ENCODE peak calls at places on chromosome 19, in seven cellular contexts. H, M, Z, R, U, S and P are unnamed samples.
A peak's percentile ranks its signal among the peaks of the same experiment; 100 is the strongest.

GRCh38 chr19:17963936-17964691 is 2.8 kb upstream of the KCNN1 start:
- DNase-seq in Z (no peak), M (no peak), H (no peak), R (no peak), S (no peak), U (no peak), P (no peak)

GRCh38 chr19:50921391-50922315 is 10.5 kb upstream of the KLK4 start:
- DNase-seq in S (no peak), M (no peak), R (no peak), U (no peak), H (no peak), Z (no peak), P (no peak)

GRCh38 chr19:28296506-28296905 is 916.4 kb downstream of the UQCRFS1 start:
- DNase-seq in Z (no peak), R (no peak), U (no peak), M (peak; percentile 72), H (no peak), S (no peak), P (no peak)

GRCh38 chr19:2372076-2372612 is 12.1 kb downstream of the TMPRSS9 start:
- DNase-seq in S (no peak), M (no peak), H (no peak), R (no peak), U (no peak), Z (no peak), P (no peak)

GRCh38 chr19:54481326-54481930 is 8.3 kb upstream of the CDC42EP5 start:
- DNase-seq in U (no peak), H (peak; percentile 42), R (peak; percentile 24), M (no peak), Z (no peak), S (peak; percentile 32), P (no peak)

GRCh38 chr19:1863638-1864479 is 480 bp upstream of the KLF16 start:
- DNase-seq in S (peak; percentile 89), Z (peak; percentile 91), U (peak; percentile 82), M (peak; percentile 61), R (peak; percentile 93), H (peak; percentile 90), P (peak; percentile 87)

GRCh38 chr19:11251217-11251616 is 11.1 kb downstream of the DOCK6 start:
- DNase-seq in Z (no peak), H (no peak), R (no peak), U (no peak), S (no peak), M (no peak), P (no peak)

GRCh38 chr19:6233051-6233826 is 46.5 kb downstream of the MLLT1 start:
- DNase-seq in M (no peak), Z (no peak), H (no peak), R (no peak), U (no peak), S (no peak), P (no peak)

GRCh38 chr19:35034005-35034502 is 3.8 kb downstream of the SCN1B start:
- DNase-seq in M (no peak), H (no peak), R (no peak), Z (no peak), U (no peak), S (no peak), P (no peak)

GRCh38 chr19:772043-772442 is 21.1 kb downstream of the MISP start:
- DNase-seq in Z (no peak), R (no peak), S (no peak), U (no peak), H (no peak), M (no peak), P (no peak)

GRCh38 chr19:33814181-33815165 is 17.8 kb downstream of the KCTD15 start:
- DNase-seq in Z (no peak), U (no peak), R (no peak), S (no peak), M (no peak), H (no peak), P (no peak)

GRCh38 chr19:42153606-42154405 is 21.6 kb upstream of the POU2F2 start:
- DNase-seq in S (no peak), R (no peak), H (no peak), M (no peak), Z (no peak), U (no peak), P (no peak)

GRCh38 chr19:14113762-14114414 is 3.7 kb downstream of the PRKACA start:
- DNase-seq in M (no peak), U (no peak), Z (peak; percentile 14), R (peak; percentile 21), H (no peak), S (peak; percentile 55), P (peak; percentile 25)

GRCh38 chr19:49019242-49019932 is 2.5 kb upstream of the LHB start:
- DNase-seq in S (peak; percentile 52), U (no peak), R (peak; percentile 52), M (no peak), Z (peak; percentile 50), H (no peak), P (peak; percentile 57)

GRCh38 chr19:1231729-1232128 is 6.1 kb downstream of the CBARP start:
- DNase-seq in H (no peak), R (no peak), Z (no peak), M (no peak), S (no peak), U (no peak), P (no peak)

GRCh38 chr19:35117791-35118190 is 2.2 kb downstream of the FXYD3 start:
- DNase-seq in S (no peak), U (no peak), M (no peak), R (no peak), Z (no peak), H (no peak), P (no peak)

GRCh38 chr19:35120492-35120891 is 4.9 kb downstream of the FXYD3 start:
- DNase-seq in R (no peak), S (no peak), H (no peak), M (peak; percentile 92), Z (no peak), U (no peak), P (no peak)

GRCh38 chr19:44764975-44765948 is 12.4 kb upstream of the CBLC start:
- DNase-seq in U (no peak), Z (no peak), S (no peak), R (no peak), M (no peak), H (no peak), P (no peak)